ENCODE peak calls at places on chromosomes 2 and 18, in nine cellular contexts. R, A, Q, S, E, B, W, P and D are unnamed samples.

GRCh38 chr18:13237073-13237472 is 18.5 kb downstream of the LDLRAD4 start:
- DNase-seq in B (no peak), Q (peak; percentile 11), S (no peak), W (no peak), A (no peak), P (no peak), E (no peak), R (no peak), D (peak; percentile 73)

GRCh38 chr2:159195719-159196118 is 90.8 kb downstream of the WDSUB1 start:
- DNase-seq in E (no peak), W (no peak), S (no peak), B (no peak), R (no peak), P (no peak), Q (no peak), A (no peak), D (no peak)

GRCh38 chr2:129319422-129319717 is 660.1 kb upstream of the RAB6C start:
- DNase-seq in E (no peak), B (no peak), A (no peak), S (no peak), P (no peak), Q (no peak), W (no peak), R (no peak), D (no peak)

GRCh38 chr18:13159579-13159978 is 59.0 kb upstream of the LDLRAD4 start:
- DNase-seq in P (no peak), Q (no peak), B (peak; percentile 35), S (peak; percentile 52), A (peak; percentile 40), R (peak; percentile 37), E (peak; percentile 49), W (no peak), D (no peak)

GRCh38 chr2:218234487-218234886 is 17.5 kb downstream of the ARPC2 start:
- DNase-seq in S (no peak), B (no peak), R (no peak), P (no peak), E (no peak), Q (no peak), W (no peak), A (no peak), D (no peak)

GRCh38 chr2:85131116-85131515 is 2.1 kb upstream of the TCF7L1 start:
- DNase-seq in S (no peak), A (peak; percentile 54), B (no peak), R (no peak), Q (no peak), P (peak; percentile 27), W (no peak), E (no peak), D (no peak)

GRCh38 chr2:169798718-169799495 is at the start of gene SSB:
- DNase-seq in S (peak; percentile 43), B (peak; percentile 67), Q (peak; percentile 91), P (peak; percentile 91), A (peak; percentile 98), W (peak; percentile 92), R (peak; percentile 93), E (peak; percentile 91), D (peak; percentile 93)

GRCh38 chr18:48295586-48296311 is 113.4 kb downstream of the ZBTB7C start:
- DNase-seq in A (no peak), R (no peak), W (no peak), E (no peak), Q (peak; percentile 17), P (no peak), S (peak; percentile 80), B (no peak), D (no peak)

GRCh38 chr2:23042176-23042909 is 342.6 kb upstream of the KLHL29 start:
- DNase-seq in B (no peak), W (no peak), S (no peak), P (peak; percentile 25), Q (no peak), A (no peak), R (no peak), E (no peak), D (no peak)

GRCh38 chr2:126642031-126642430 is 13.9 kb upstream of the GYPC start:
- DNase-seq in E (no peak), P (no peak), A (no peak), W (no peak), S (no peak), R (no peak), Q (no peak), B (no peak), D (peak; percentile 47)

GRCh38 chr18:62979172-62979571 is 263.8 kb downstream of the PHLPP1 start:
- DNase-seq in B (peak; percentile 47), P (no peak), Q (no peak), R (no peak), A (no peak), E (no peak), S (peak; percentile 83), W (no peak), D (no peak)

GRCh38 chr2:143030127-143030526 is 99.1 kb upstream of the ARHGAP15 start:
- DNase-seq in B (peak; percentile 6), P (no peak), R (no peak), E (no peak), S (no peak), A (no peak), Q (no peak), W (no peak), D (no peak)

GRCh38 chr18:31554776-31555175 is 36.9 kb upstream of the TTR start:
- DNase-seq in B (no peak), R (no peak), S (no peak), Q (no peak), A (no peak), E (no peak), P (no peak), W (no peak), D (no peak)

GRCh38 chr2:50396301-50396637 is 635.7 kb downstream of the NRXN1 start:
- DNase-seq in B (no peak), A (no peak), S (no peak), P (no peak), E (no peak), R (no peak), W (no peak), Q (no peak), D (no peak)

GRCh38 chr18:67583621-67584020 is 67.1 kb upstream of the DSEL start:
- DNase-seq in P (no peak), W (no peak), R (no peak), E (no peak), Q (no peak), S (no peak), B (no peak), A (no peak), D (no peak)

GRCh38 chr18:2402084-2402483 is 169.2 kb downstream of the METTL4 start:
- DNase-seq in B (peak; percentile 68), S (no peak), R (no peak), Q (no peak), P (no peak), E (no peak), A (no peak), W (no peak), D (no peak)

GRCh38 chr18:52602820-52603219 is 262.8 kb downstream of the DCC start:
- DNase-seq in S (no peak), W (no peak), P (no peak), A (no peak), B (no peak), R (no peak), Q (no peak), E (no peak), D (no peak)

GRCh38 chr2:47313141-47313691 is 89.7 kb upstream of the MSH2 start:
- DNase-seq in Q (no peak), W (no peak), E (no peak), B (no peak), R (no peak), P (no peak), A (no peak), S (no peak), D (no peak)

GRCh38 chr2:190838492-190838910 is 42.1 kb upstream of the GLS start:
- DNase-seq in S (no peak), B (no peak), A (no peak), Q (no peak), W (no peak), R (no peak), P (no peak), E (no peak), D (no peak)

GRCh38 chr2:227164745-227165350 is 424 bp downstream of the COL4A3 start:
- DNase-seq in E (peak; percentile 14), A (no peak), W (no peak), Q (peak; percentile 65), P (no peak), B (no peak), R (no peak), S (no peak), D (no peak)

GRCh38 chr2:233706720-233707119 is 6.0 kb upstream of the UGT1A5 start:
- DNase-seq in S (no peak), W (no peak), E (no peak), A (no peak), Q (no peak), B (no peak), R (no peak), P (no peak), D (no peak)

GRCh38 chr2:147844691-147845607 is at the start of gene ACVR2A:
- DNase-seq in A (peak; percentile 35), S (no peak), W (no peak), E (peak; percentile 76), P (peak; percentile 31), B (no peak), R (peak; percentile 15), Q (peak; percentile 44), D (no peak)

GRCh38 chr2:43950383-43951008 is 45.3 kb downstream of the LRPPRC start:
- DNase-seq in A (peak; percentile 15), Q (peak; percentile 30), W (no peak), R (no peak), S (no peak), E (no peak), B (no peak), P (no peak), D (no peak)

GRCh38 chr18:45169610-45170009 is 445.7 kb upstream of the SLC14A2 start:
- DNase-seq in Q (no peak), W (no peak), A (no peak), P (peak; percentile 46), R (no peak), S (no peak), B (peak; percentile 54), E (no peak), D (no peak)

GRCh38 chr2:134122610-134123009 is 131.3 kb upstream of the MGAT5 start:
- DNase-seq in W (no peak), Q (no peak), A (no peak), S (no peak), P (no peak), R (no peak), E (no peak), B (no peak), D (no peak)

GRCh38 chr2:73293534-73294171 is at the start of gene EGR4:
- DNase-seq in Q (peak; percentile 60), E (peak; percentile 96), R (peak; percentile 85), S (peak; percentile 68), P (no peak), W (peak; percentile 79), B (peak; percentile 17), A (peak; percentile 82), D (no peak)

GRCh38 chr18:63492851-63493250 is 16.1 kb downstream of the SERPINB5 start:
- DNase-seq in Q (no peak), A (no peak), W (no peak), E (no peak), B (no peak), P (no peak), R (no peak), S (no peak), D (no peak)

GRCh38 chr2:96923201-96923600 is 53.3 kb upstream of the SEMA4C start:
- DNase-seq in P (no peak), S (no peak), W (no peak), E (no peak), B (no peak), R (no peak), A (no peak), Q (no peak), D (no peak)

GRCh38 chr2:150292807-150293206 is 194.7 kb downstream of the RND3 start:
- DNase-seq in R (no peak), E (no peak), P (no peak), A (no peak), Q (no peak), W (no peak), S (no peak), B (no peak), D (no peak)